ENCODE peak calls at places on chromosomes 16 and 17, in four cellular contexts. L is brain microvascular endothelial cell; I is dorsolateral prefrontal cortex; M is CD8-positive, alpha-beta T cell. N is an unnamed sample.

GRCh38 chr16:66135376-66135775 is 231.1 kb upstream of the CDH5 start:
- DNase-seq in L (no peak), I (no peak), M (no peak), N (no peak)

GRCh38 chr16:5354645-5355044 is 257.1 kb upstream of the EEF2KMT start:
- DNase-seq in L (no peak), I (no peak), M (no peak), N (no peak)

GRCh38 chr16:15972046-15972868 is 22.8 kb downstream of the ABCC1 start:
- DNase-seq in L (no peak), I (no peak), M (no peak), N (no peak)

GRCh38 chr17:42526031-42526444 is 10.0 kb upstream of the NAGLU start:
- DNase-seq in L (peak; percentile 66), I (no peak), M (no peak), N (no peak)

GRCh38 chr16:79093554-79093967 is 507.0 kb downstream of the MAF start:
- DNase-seq in L (no peak), I (no peak), M (peak; percentile 28), N (no peak)

GRCh38 chr17:21676281-21677111 is 15.8 kb upstream of the KCNJ18 start:
- DNase-seq in L (no peak), I (no peak), M (no peak), N (no peak)

GRCh38 chr16:7303014-7303676 is 29.5 kb upstream of the RBFOX1 start:
- DNase-seq in L (no peak), I (no peak), M (no peak), N (no peak)

GRCh38 chr17:79988163-79988971 is 47.3 kb downstream of the TBC1D16 start:
- DNase-seq in L (peak; percentile 47), I (no peak), M (no peak), N (peak; percentile 63)

GRCh38 chr17:4480929-4481898 is 17.5 kb upstream of the SPNS2 start:
- DNase-seq in L (no peak), I (no peak), M (no peak), N (no peak)

GRCh38 chr17:76438906-76439305 is 14.0 kb downstream of the UBE2O start:
- DNase-seq in L (no peak), I (no peak), M (no peak), N (no peak)

GRCh38 chr17:57696050-57696449 is 49.0 kb downstream of the CCDC182 start:
- DNase-seq in L (no peak), I (no peak), M (no peak), N (no peak)

GRCh38 chr16:80720759-80721470 is 83.5 kb downstream of the CDYL2 start:
- DNase-seq in L (peak; percentile 16), I (no peak), M (no peak), N (no peak)

GRCh38 chr17:65198653-65199382 is 61.6 kb downstream of the RGS9 start:
- DNase-seq in L (no peak), I (no peak), M (no peak), N (peak; percentile 23)

GRCh38 chr16:15948532-15949209 is 745 bp upstream of the ABCC1 start:
- DNase-seq in L (no peak), I (no peak), M (no peak), N (no peak)

GRCh38 chr16:75147968-75148310 is 385 bp upstream of the ZFP1 start:
- DNase-seq in L (no peak), I (no peak), M (no peak), N (no peak)

GRCh38 chr16:471353-472198 is 46.1 kb downstream of the RAB11FIP3 start:
- DNase-seq in L (no peak), I (peak; percentile 95), M (no peak), N (no peak)

GRCh38 chr16:31213342-31213741 is 577 bp upstream of the TRIM72 start:
- DNase-seq in L (no peak), I (no peak), M (no peak), N (no peak)

GRCh38 chr16:66525396-66526180 is 24.3 kb downstream of the TK2 start:
- DNase-seq in L (no peak), I (no peak), M (no peak), N (no peak)

GRCh38 chr16:8512941-8513624 is 77.2 kb downstream of the TMEM114 start:
- DNase-seq in L (no peak), I (no peak), M (no peak), N (no peak)

GRCh38 chr16:4371481-4372314 is at the start of gene VASN:
- DNase-seq in L (peak; percentile 53), I (peak; percentile 50), M (peak; percentile 53), N (no peak)

GRCh38 chr17:27512511-27513346 is 56.5 kb downstream of the KSR1 start:
- DNase-seq in L (no peak), I (no peak), M (no peak), N (no peak)

GRCh38 chr17:63961355-63962207 is 11.1 kb downstream of the SCN4A start:
- DNase-seq in L (peak; percentile 63), I (no peak), M (no peak), N (peak; percentile 6)

GRCh38 chr17:80063815-80064585 is 27.6 kb downstream of the CCDC40 start:
- DNase-seq in L (peak; percentile 55), I (no peak), M (no peak), N (no peak)

GRCh38 chr16:73122604-73123386 is 74.9 kb upstream of the ZFHX3 start:
- DNase-seq in L (peak; percentile 31), I (no peak), M (no peak), N (no peak)

GRCh38 chr16:49632798-49633189 is 223.1 kb downstream of the ZNF423 start:
- DNase-seq in L (no peak), I (no peak), M (no peak), N (no peak)

GRCh38 chr16:55212791-55213190 is 111.2 kb upstream of the IRX6 start:
- DNase-seq in L (no peak), I (no peak), M (no peak), N (no peak)

GRCh38 chr17:48393271-48393670 is 36.7 kb downstream of the SKAP1 start:
- DNase-seq in L (no peak), I (no peak), M (no peak), N (no peak)

GRCh38 chr17:39627717-39628516 is 1.2 kb downstream of the PPP1R1B start:
- DNase-seq in L (no peak), I (no peak), M (no peak), N (no peak)

GRCh38 chr16:55176901-55177300 is 147.1 kb upstream of the IRX6 start:
- DNase-seq in L (no peak), I (no peak), M (no peak), N (peak; percentile 4)

GRCh38 chr17:76547183-76547641 is 7.4 kb downstream of the PRCD start:
- DNase-seq in L (peak; percentile 76), I (peak; percentile 70), M (peak; percentile 30), N (no peak)

GRCh38 chr16:56115817-56116576 is 75.3 kb upstream of the GNAO1 start:
- DNase-seq in L (no peak), I (no peak), M (no peak), N (no peak)

GRCh38 chr16:66262253-66263167 is 104.0 kb upstream of the CDH5 start:
- DNase-seq in L (no peak), I (no peak), M (no peak), N (no peak)

GRCh38 chr17:75031972-75032895 is 14.5 kb downstream of the ATP5PD start:
- DNase-seq in L (peak; percentile 71), I (peak; percentile 92), M (no peak), N (no peak)
- H3K4me3 ChIP-seq in L (peak overlapping the region; percentile 95), I (peak overlapping the region; percentile 80), M (peak overlapping the region; percentile 8), N (no peak overlapping the region)

DNA sequence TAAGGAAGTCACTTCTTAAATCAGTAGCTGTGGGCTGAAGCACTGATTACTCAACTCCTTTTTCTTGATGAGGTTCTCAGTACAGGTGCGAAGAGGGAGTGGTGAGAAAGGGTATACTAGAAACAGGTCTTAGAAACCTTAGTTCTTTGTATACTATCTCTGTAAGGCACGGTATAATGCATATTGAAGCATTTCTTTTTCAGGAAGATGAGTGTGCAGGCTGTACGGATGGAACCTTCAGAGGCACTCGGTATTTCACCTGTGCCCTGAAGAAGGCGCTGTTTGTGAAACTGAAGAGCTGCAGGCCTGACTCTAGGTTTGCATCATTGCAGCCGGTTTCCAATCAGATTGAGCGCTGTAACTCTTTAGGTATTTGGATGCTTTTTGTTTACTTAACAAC is 39.2 kb downstream of the CYLD start:
- DNase-seq in L (no peak), I (no peak), M (no peak), N (no peak)
- TF ChIP-seq CTCF in L (peak; percentile 42), I (no peak), M (no peak), N (no peak)

GRCh38 chr16:87226926-87227650 is 90.1 kb downstream of the C16orf95 start:
- DNase-seq in L (peak; percentile 90), I (no peak), M (no peak), N (no peak)

GRCh38 chr16:87227651-87228015 is 89.6 kb downstream of the C16orf95 start:
- DNase-seq in L (no peak), I (no peak), M (no peak), N (no peak)

GRCh38 chr16:87222335-87222734 is 94.9 kb downstream of the C16orf95 start:
- DNase-seq in L (no peak), I (no peak), M (no peak), N (no peak)

GRCh38 chr16:87221633-87222032 is 95.6 kb downstream of the C16orf95 start:
- DNase-seq in L (no peak), I (no peak), M (no peak), N (no peak)

DNA sequence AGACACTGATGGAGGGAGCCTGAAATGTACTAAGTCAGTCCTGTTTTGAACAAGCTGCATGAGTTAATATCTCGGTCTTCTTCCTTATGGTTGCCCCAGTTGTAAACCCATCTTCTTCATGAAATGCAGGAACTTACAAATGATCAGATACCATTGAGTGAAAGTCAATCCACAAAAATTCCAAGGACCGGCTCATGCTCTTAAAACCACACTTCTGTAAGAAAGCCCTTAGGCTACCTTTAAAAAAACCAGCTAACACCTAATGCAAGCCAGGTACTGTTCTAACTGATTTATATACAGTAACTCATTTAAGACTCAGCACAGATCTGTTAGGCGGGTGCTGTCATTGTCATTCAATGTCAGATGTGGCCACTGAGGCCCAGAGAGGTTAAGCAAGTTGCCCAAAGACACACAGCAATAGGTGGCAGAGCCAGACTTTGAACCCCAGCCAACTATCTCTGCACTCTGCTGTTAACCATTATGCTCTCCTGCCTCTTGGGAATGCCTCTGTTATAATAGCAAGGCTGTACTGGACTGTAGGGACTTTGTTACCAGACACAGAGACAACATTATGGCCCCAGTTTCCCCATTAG is 93.4 kb downstream of the C16orf95 start:
- DNase-seq in L (no peak), I (no peak), M (no peak), N (no peak)
- H3K4me3 ChIP-seq in L (no peak overlapping the region), I (no peak overlapping the region), M (no peak overlapping the region), N (no peak overlapping the region)

GRCh38 chr16:57374067-57374534 is 1.8 kb downstream of the CX3CL1 start:
- DNase-seq in L (peak; percentile 27), I (peak; percentile 42), M (no peak), N (no peak)

GRCh38 chr16:57371494-57372371 is 557 bp upstream of the CX3CL1 start:
- DNase-seq in L (no peak), I (no peak), M (no peak), N (no peak)

GRCh38 chr16:57373117-57373947 is 1.0 kb downstream of the CX3CL1 start:
- DNase-seq in L (no peak), I (no peak), M (no peak), N (no peak)

GRCh38 chr16:57376313-57376818 is 4.1 kb downstream of the CX3CL1 start:
- DNase-seq in L (no peak), I (no peak), M (no peak), N (no peak)

GRCh38 chr16:57372372-57373116 is at the start of gene CX3CL1:
- DNase-seq in L (peak; percentile 28), I (peak; percentile 61), M (no peak), N (no peak)
- TF ChIP-seq CTCF in L (peak; percentile 22), I (no peak), M (no peak), N (no peak)

GRCh38 chr17:2056221-2057129 is 1.6 kb downstream of the HIC1 start:
- DNase-seq in L (peak; percentile 27), I (no peak), M (no peak), N (no peak)
- H3K4me3 ChIP-seq in L (peak overlapping the region; percentile 70), I (peak overlapping the region; percentile 66), M (peak overlapping the region; percentile 33), N (no peak overlapping the region)

N was measured in LNCaP clone FGC.